ENCODE peak calls at places on chromosomes 3 and 15, in eight cellular contexts. U is H9; X is stimulated activated naive CD4-positive, alpha-beta T cell treated with Interleukin-2 at 50 U/mL for 16 hours; C is AG04450; N is stimulated activated CD8-positive, alpha-beta memory T cell treated with anti-CD3 and anti-CD28 coated beads, Interleukin-2, amount 100 ng/mL, for 48 hours; V is kidney glomerular epithelial cell; J is NCI-H1105; H is fibroblast of the aortic adventitia. W is an unnamed sample.

GRCh38 chr3:58266577-58266976 is 29.0 kb downstream of the ABHD6 start:
- DNase-seq in H (peak), C (no peak), X (no peak), U (no peak), J (no peak), N (no peak), V (no peak), W (no peak)

GRCh38 chr3:53258600-53259426 is 3.0 kb upstream of the TKT start:
- DNase-seq in X (no peak), H (no peak), U (peak), V (no peak), C (no peak), J (no peak), N (no peak), W (peak)

GRCh38 chr3:171021377-171021776 is 5.1 kb downstream of the SLC2A2 start:
- DNase-seq in H (no peak), U (no peak), J (no peak), N (no peak), V (no peak), C (no peak), X (no peak), W (no peak)

GRCh38 chr15:78822514-78822913 is 11.2 kb upstream of the ADAMTS7 start:
- DNase-seq in C (no peak), X (no peak), H (no peak), J (no peak), U (no peak), N (no peak), V (no peak), W (no peak)

GRCh38 chr3:122680381-122681293 is at the start of gene PARP14:
- DNase-seq in N (peak), J (peak), U (peak), H (peak), X (peak), C (peak), V (peak), W (no peak)

GRCh38 chr3:169383770-169384169 is 279.7 kb downstream of the MECOM start:
- DNase-seq in H (no peak), V (no peak), N (no peak), C (no peak), J (no peak), X (no peak), U (no peak), W (no peak)

GRCh38 chr3:171328419-171329082 is 131.7 kb downstream of the TNIK start:
- DNase-seq in X (peak), H (peak), C (no peak), V (no peak), J (no peak), U (peak), N (no peak), W (no peak)

GRCh38 chr3:45178131-45179023 is 32.2 kb upstream of the CDCP1 start:
- DNase-seq in J (no peak), X (no peak), U (no peak), V (peak), C (no peak), N (no peak), H (peak), W (no peak)

GRCh38 chr3:36477655-36478054 is 97.4 kb downstream of the STAC start:
- DNase-seq in U (no peak), N (no peak), J (no peak), H (peak), C (no peak), V (no peak), X (no peak), W (no peak)

GRCh38 chr15:33154366-33155166 is 39.9 kb downstream of the FMN1 start:
- DNase-seq in N (no peak), J (no peak), U (no peak), X (no peak), V (peak), H (no peak), C (no peak), W (no peak)

GRCh38 chr3:73520931-73521461 is 103.7 kb downstream of the PDZRN3 start:
- DNase-seq in N (no peak), X (no peak), J (no peak), H (peak), U (no peak), V (no peak), C (no peak), W (no peak)

GRCh38 chr15:30963681-30964080 is 27.7 kb downstream of the MTMR10 start:
- DNase-seq in J (no peak), X (no peak), C (no peak), U (no peak), H (no peak), N (no peak), V (no peak), W (no peak)

GRCh38 chr15:59349715-59350420 is 22.8 kb downstream of the MYO1E start:
- DNase-seq in J (no peak), N (no peak), X (no peak), C (peak), H (peak), V (peak), U (no peak), W (no peak)

GRCh38 chr3:25785826-25786225 is 2.6 kb upstream of the NGLY1 start:
- DNase-seq in J (no peak), C (no peak), N (no peak), H (no peak), X (no peak), V (peak), U (no peak), W (no peak)

GRCh38 chr3:173761161-173761560 is 363.6 kb downstream of the NLGN1 start:
- DNase-seq in V (no peak), N (no peak), H (no peak), C (no peak), J (no peak), X (no peak), U (no peak), W (no peak)

GRCh38 chr3:101781166-101781565 is 2.2 kb downstream of the NXPE3 start:
- DNase-seq in X (no peak), C (no peak), V (no peak), N (no peak), U (no peak), J (no peak), H (peak), W (no peak)

GRCh38 chr3:134355416-134355815 is 18.8 kb downstream of the AMOTL2 start:
- DNase-seq in N (no peak), C (no peak), U (no peak), J (no peak), H (peak), X (no peak), V (no peak), W (no peak)

GRCh38 chr15:100033140-100033857 is 300.1 kb upstream of the LYSMD4 start:
- DNase-seq in V (no peak), U (no peak), H (peak), X (no peak), J (no peak), C (no peak), N (no peak), W (no peak)

GRCh38 chr3:71710906-71711494 is 14.2 kb downstream of the EIF4E3 start:
- DNase-seq in V (peak), N (no peak), C (no peak), J (peak), U (no peak), X (no peak), H (peak), W (no peak)

GRCh38 chr3:29972594-29972993 is 633.8 kb upstream of the TGFBR2 start:
- DNase-seq in J (no peak), X (no peak), V (no peak), N (no peak), H (peak), C (peak), U (no peak), W (no peak)

GRCh38 chr3:197847866-197848401 is 56.9 kb downstream of the LRCH3 start:
- DNase-seq in V (peak), J (no peak), U (no peak), C (no peak), N (no peak), X (no peak), H (peak), W (no peak)

GRCh38 chr3:58998476-58999117 is 51.2 kb downstream of the CFAP20DC start:
- DNase-seq in C (peak), H (peak), V (peak), U (no peak), N (no peak), J (no peak), X (peak), W (no peak)

GRCh38 chr15:43390723-43391122 is 19.8 kb downstream of the TUBGCP4 start:
- DNase-seq in H (no peak), U (no peak), N (no peak), X (no peak), J (no peak), C (no peak), V (no peak), W (no peak)

GRCh38 chr3:162742159-162742717 is 1245.6 kb downstream of the OTOL1 start:
- DNase-seq in V (no peak), U (no peak), C (no peak), N (no peak), J (no peak), X (no peak), H (no peak), W (no peak)

GRCh38 chr3:169996063-169996462 is 29.5 kb downstream of the SEC62 start:
- DNase-seq in U (no peak), C (no peak), V (no peak), J (no peak), N (no peak), H (no peak), X (no peak), W (no peak)

GRCh38 chr15:28944286-28944685 is 58.5 kb downstream of the APBA2 start:
- DNase-seq in J (no peak), C (no peak), H (no peak), N (no peak), X (no peak), U (peak), V (no peak), W (no peak)

GRCh38 chr3:45163481-45163880 is 17.3 kb upstream of the CDCP1 start:
- DNase-seq in J (no peak), H (no peak), C (no peak), U (no peak), N (no peak), X (no peak), V (no peak), W (no peak)

GRCh38 chr3:108524547-108524946 is 14.2 kb upstream of the MYH15 start:
- DNase-seq in H (peak), V (no peak), U (no peak), N (no peak), J (no peak), X (no peak), C (no peak), W (no peak)

GRCh38 chr3:183098538-183099025 is 714 bp downstream of the MCCC1 start:
- DNase-seq in X (no peak), C (no peak), H (no peak), V (peak), J (no peak), N (no peak), U (no peak), W (no peak)

GRCh38 chr15:100784493-100785180 is 95.0 kb upstream of the ALDH1A3 start:
- DNase-seq in N (no peak), H (no peak), J (no peak), X (no peak), V (no peak), U (no peak), C (no peak), W (no peak)

W was measured in caudate nucleus.